ENCODE peak calls at places on chromosomes 13 and 19, in four cellular contexts. P, Y, V and H are unnamed samples.

GRCh38 chr19:46015080-46015960 is 7.5 kb downstream of the PGLYRP1 start:
- DNase-seq in P (peak), Y (no peak), V (peak), H (peak)

GRCh38 chr13:112890316-112891131 is 78.5 kb upstream of the MCF2L start:
- DNase-seq in P (no peak), Y (no peak), V (no peak), H (no peak)

GRCh38 chr19:16406356-16406755 is 65.4 kb downstream of the EPS15L1 start:
- DNase-seq in P (no peak), Y (no peak), V (no peak), H (no peak)

GRCh38 chr19:54673222-54673621 is 10.4 kb downstream of the LILRB4 start:
- DNase-seq in P (no peak), Y (no peak), V (no peak), H (no peak)

GRCh38 chr19:46404039-46404883 is 9.1 kb downstream of the CCDC8 start:
- DNase-seq in P (peak), Y (peak), V (peak), H (no peak)

GRCh38 chr13:112840472-112841302 is 128.3 kb upstream of the MCF2L start:
- DNase-seq in P (peak), Y (no peak), V (no peak), H (no peak)

GRCh38 chr19:6536138-6536671 is 5.4 kb downstream of the TNFSF9 start:
- DNase-seq in P (peak), Y (no peak), V (peak), H (no peak)

GRCh38 chr13:50676602-50677001 is 166.9 kb downstream of the DLEU7 start:
- DNase-seq in P (no peak), Y (peak), V (peak), H (no peak)

GRCh38 chr19:40668991-40669614 is 21.3 kb downstream of the NUMBL start:
- DNase-seq in P (no peak), Y (no peak), V (no peak), H (no peak)

GRCh38 chr19:2549701-2550191 is 73.8 kb downstream of the GADD45B start:
- DNase-seq in P (no peak), Y (peak), V (no peak), H (no peak)

GRCh38 chr19:43425567-43426392 is 11.1 kb downstream of the TEX101 start:
- DNase-seq in P (no peak), Y (peak), V (peak), H (no peak)

GRCh38 chr13:101590479-101590878 is 138.0 kb downstream of the ITGBL1 start:
- DNase-seq in P (no peak), Y (no peak), V (no peak), H (no peak)

GRCh38 chr19:43798026-43798545 is 4.2 kb downstream of the LYPD5 start:
- DNase-seq in P (no peak), Y (no peak), V (no peak), H (no peak)

GRCh38 chr19:19821366-19822147 is at the start of gene ZNF506:
- DNase-seq in P (peak), Y (peak), V (peak), H (peak)

GRCh38 chr19:5637971-5638370 is 15.1 kb downstream of the SAFB start:
- DNase-seq in P (no peak), Y (peak), V (no peak), H (no peak)

GRCh38 chr19:48681127-48681470 is 8.3 kb upstream of the NTN5 start:
- DNase-seq in P (no peak), Y (peak), V (no peak), H (no peak)

GRCh38 chr13:87893982-87894527 is 222.9 kb downstream of the SLITRK5 start:
- DNase-seq in P (no peak), Y (no peak), V (no peak), H (no peak)

GRCh38 chr13:87274209-87274819 is 396.9 kb upstream of the SLITRK5 start:
- DNase-seq in P (peak), Y (peak), V (peak), H (peak)

GRCh38 chr19:14997981-14998380 is 18.3 kb upstream of the SLC1A6 start:
- DNase-seq in P (no peak), Y (no peak), V (no peak), H (no peak)

GRCh38 chr13:111474136-111475002 is 153.9 kb downstream of the TEX29 start:
- DNase-seq in P (peak), Y (peak), V (peak), H (peak)

DNA sequence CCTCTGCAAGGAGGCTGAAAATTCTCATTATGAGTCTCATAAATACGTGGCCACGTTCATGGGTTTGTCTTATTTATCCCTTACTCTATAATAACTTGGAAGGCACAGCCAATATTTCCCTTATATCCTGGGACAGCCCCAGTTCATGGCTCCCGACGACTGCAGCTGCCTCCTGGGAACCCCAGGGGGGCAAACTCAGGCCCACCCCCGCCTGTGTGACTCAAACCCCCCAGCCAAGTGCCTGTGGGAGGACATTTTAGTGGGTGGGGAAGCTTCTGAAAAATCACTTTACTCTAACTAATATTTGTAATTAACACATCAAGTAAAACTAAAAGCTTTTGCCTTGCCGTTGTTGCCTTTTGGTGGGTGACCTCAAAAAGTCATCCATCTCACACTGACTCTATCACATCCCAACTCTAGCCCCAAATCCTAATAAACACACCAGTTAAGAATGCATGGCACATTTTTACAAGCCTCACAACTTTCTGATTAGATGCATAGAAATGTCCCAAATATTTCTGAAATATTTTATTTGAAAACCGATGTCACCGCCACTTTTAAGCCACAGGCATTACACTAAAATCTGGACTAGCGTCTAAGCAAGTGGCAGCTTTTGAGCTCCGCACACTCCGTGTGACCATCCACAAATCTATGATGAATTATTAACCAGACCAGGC is 14.2 kb downstream of the RASA3 start:
- DNase-seq in P (no peak), Y (no peak), V (no peak), H (no peak)
- H2BK15ac ChIP-seq in P (no peak), Y (peak), V (no peak), H (no peak)

GRCh38 chr13:77729502-77730221 is 32.2 kb downstream of the SLAIN1 start:
- DNase-seq in P (no peak), Y (no peak), V (no peak), H (no peak)

GRCh38 chr13:77720988-77721387 is 23.5 kb downstream of the SLAIN1 start:
- DNase-seq in P (no peak), Y (no peak), V (peak), H (no peak)

GRCh38 chr13:77728265-77728966 is 30.9 kb downstream of the SLAIN1 start:
- DNase-seq in P (no peak), Y (no peak), V (no peak), H (no peak)

GRCh38 chr13:77719128-77719527 is 21.6 kb downstream of the SLAIN1 start:
- DNase-seq in P (no peak), Y (no peak), V (no peak), H (no peak)

GRCh38 chr13:77724092-77724491 is 26.6 kb downstream of the SLAIN1 start:
- DNase-seq in P (no peak), Y (no peak), V (no peak), H (no peak)
- H2BK15ac ChIP-seq in P (no peak), Y (no peak), V (no peak), H (no peak)

DNA sequence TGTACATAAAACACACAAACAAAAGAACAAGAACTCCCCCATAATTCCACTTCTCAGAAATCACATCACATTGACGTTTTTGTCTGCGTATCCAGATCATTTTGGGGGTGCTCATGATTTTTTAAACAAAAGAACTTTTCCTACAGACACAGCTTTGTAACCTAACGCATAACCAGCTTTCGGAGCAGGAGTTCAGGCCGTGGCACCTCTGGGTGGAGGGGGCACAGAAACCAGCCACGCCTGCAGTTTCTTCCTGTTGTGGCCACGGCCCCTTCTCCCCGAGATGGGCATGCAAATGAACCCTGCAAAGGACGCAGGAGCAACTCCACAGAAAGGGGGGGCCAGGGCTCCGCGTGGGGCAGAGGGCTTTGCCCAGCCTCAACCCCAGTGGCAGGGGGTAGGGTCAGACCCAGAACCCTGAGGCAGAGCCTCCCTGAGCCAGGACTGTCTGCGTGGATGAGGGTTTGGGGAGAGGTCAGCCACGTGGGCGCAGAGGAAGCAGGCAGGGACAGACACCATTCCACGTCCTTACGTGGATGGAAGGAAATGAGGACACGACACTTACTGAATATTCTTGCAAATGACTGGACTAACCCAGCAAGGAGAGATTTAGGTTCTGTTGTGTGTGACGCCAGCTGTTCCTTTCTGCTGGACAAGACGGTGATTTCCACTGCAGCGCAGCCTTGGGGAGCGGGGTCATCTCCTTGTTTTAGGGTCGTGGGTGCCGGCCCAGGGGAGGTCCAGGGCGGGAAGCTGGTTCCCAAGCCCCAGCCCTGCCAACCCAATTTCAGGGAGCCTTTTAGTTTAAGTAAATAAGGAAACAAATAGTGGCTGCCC is 64.3 kb downstream of the RASA3 start:
- DNase-seq in P (no peak), Y (no peak), V (no peak), H (no peak)
- H2BK15ac ChIP-seq in P (no peak), Y (peak), V (no peak), H (no peak)

GRCh38 chr19:18477974-18478373 is 40.0 kb upstream of the ISYNA1 start:
- DNase-seq in P (no peak), Y (no peak), V (no peak), H (no peak)

GRCh38 chr19:18481505-18482222 is 40.2 kb downstream of the ELL start:
- DNase-seq in P (no peak), Y (no peak), V (no peak), H (no peak)

GRCh38 chr19:18477042-18477760 is 39.3 kb upstream of the ISYNA1 start:
- DNase-seq in P (no peak), Y (no peak), V (peak), H (no peak)

GRCh38 chr19:18478545-18479311 is 40.8 kb upstream of the ISYNA1 start:
- DNase-seq in P (no peak), Y (peak), V (peak), H (no peak)

DNA sequence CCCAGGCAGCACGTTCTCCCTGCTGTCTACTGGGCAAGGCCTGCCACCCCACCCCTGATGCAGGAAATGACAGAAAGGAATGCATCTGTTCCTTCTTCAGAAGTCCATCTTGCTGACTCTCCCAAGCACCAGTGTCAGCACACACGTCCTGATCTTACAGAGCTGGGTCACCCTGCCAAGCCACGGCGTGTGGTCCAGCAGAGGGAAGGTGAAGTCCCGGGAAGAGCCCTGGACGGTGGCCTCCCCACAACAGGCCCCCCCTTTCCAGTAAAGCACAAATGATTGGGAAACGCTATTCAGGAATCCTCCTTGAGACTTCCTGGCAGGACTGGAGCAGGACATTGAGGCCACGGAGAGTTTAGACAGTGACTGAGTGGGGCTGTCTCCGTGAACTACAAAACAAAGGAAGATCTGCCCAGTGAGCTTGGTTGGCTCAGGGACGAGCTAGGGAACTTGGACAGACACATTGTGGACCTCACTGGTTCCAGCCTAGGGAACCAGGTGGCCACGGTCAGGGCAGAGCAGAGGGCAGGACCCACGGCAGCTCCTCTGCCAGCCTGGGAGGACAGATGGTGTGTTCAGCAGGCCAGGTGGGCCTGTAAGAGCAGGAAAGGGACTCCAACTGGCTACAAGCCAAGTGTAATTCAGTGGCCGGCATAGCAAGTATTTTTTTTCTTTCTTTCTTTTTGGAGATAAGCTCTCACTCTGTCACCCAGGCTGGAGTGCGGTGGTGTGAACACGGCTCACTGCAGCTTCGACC is 41.7 kb downstream of the ELL start:
- DNase-seq in P (no peak), Y (peak), V (no peak), H (no peak)
- H2BK15ac ChIP-seq in P (no peak), Y (peak), V (no peak), H (no peak)